ENCODE peak calls at places on chromosomes 11 and 22, in five cellular contexts. R is GM10248, A is AG10803, E is prostate gland, U is neural crest cell. Z is an unnamed sample.

GRCh38 chr11:66062408-66062807 is 7.7 kb upstream of the PACS1 start:
- DNase-seq in U (no peak), A (no peak), R (no peak), E (no peak), Z (no peak)

GRCh38 chr11:58391879-58392278 is 14.8 kb downstream of the OR5B3 start:
- DNase-seq in U (no peak), A (peak; percentile 10), R (no peak), E (no peak), Z (no peak)

GRCh38 chr11:44842219-44842618 is 108.5 kb downstream of the TP53I11 start:
- DNase-seq in R (no peak), A (peak; percentile 96), E (no peak), U (no peak), Z (peak; percentile 59)

GRCh38 chr11:45062974-45063635 is 83.3 kb upstream of the PRDM11 start:
- DNase-seq in E (peak; percentile 16), A (no peak), U (no peak), R (no peak), Z (no peak)

GRCh38 chr22:37887610-37888378 is 18.3 kb upstream of the MICALL1 start:
- DNase-seq in R (no peak), U (no peak), E (peak; percentile 90), A (peak; percentile 94), Z (peak; percentile 70)

GRCh38 chr11:131692151-131692550 is 321.7 kb downstream of the NTM start:
- DNase-seq in A (no peak), U (no peak), E (no peak), R (peak; percentile 5), Z (no peak)

GRCh38 chr11:111761056-111761455 is 5.1 kb downstream of the PPP2R1B start:
- DNase-seq in U (no peak), A (no peak), E (no peak), R (no peak), Z (no peak)

GRCh38 chr11:11884774-11885481 is 43.2 kb downstream of the USP47 start:
- DNase-seq in U (no peak), E (no peak), R (peak; percentile 18), A (no peak), Z (no peak)

GRCh38 chr22:24236656-24237055 is 8.2 kb downstream of the GGT5 start:
- DNase-seq in E (no peak), R (no peak), A (peak; percentile 53), U (no peak), Z (peak; percentile 30)

GRCh38 chr22:46737105-46737975 is 712 bp downstream of the CERK start:
- DNase-seq in A (no peak), R (peak; percentile 67), U (peak; percentile 25), E (no peak), Z (no peak)

GRCh38 chr11:112453601-112454577 is 193.2 kb upstream of the PLET1 start:
- DNase-seq in E (peak; percentile 10), A (peak; percentile 21), R (peak; percentile 33), U (peak; percentile 12), Z (no peak)

GRCh38 chr11:119306373-119306890 is 10.5 kb downstream of the MCAM start:
- DNase-seq in A (peak; percentile 76), U (no peak), R (no peak), E (no peak), Z (no peak)

GRCh38 chr11:57180141-57180561 is 1.6 kb upstream of the LRRC55 start:
- DNase-seq in U (peak; percentile 9), R (no peak), E (no peak), A (no peak), Z (no peak)

GRCh38 chr11:12248330-12248729 is 129.0 kb upstream of the PARVA start:
- DNase-seq in A (no peak), E (peak; percentile 88), R (no peak), U (no peak), Z (no peak)

GRCh38 chr11:95939091-95939490 is 15.2 kb upstream of the MTMR2 start:
- DNase-seq in U (no peak), A (no peak), R (no peak), E (no peak), Z (no peak)

GRCh38 chr22:24565077-24565476 is 9.3 kb downstream of the SNRPD3 start:
- DNase-seq in U (no peak), A (no peak), E (no peak), R (no peak), Z (no peak)

GRCh38 chr11:95067828-95068244 is 1.1 kb downstream of the SRSF8 start:
- DNase-seq in R (no peak), E (no peak), A (peak; percentile 6), U (no peak), Z (no peak)

GRCh38 chr11:93648168-93648567 is 13.3 kb upstream of the CEP295 start:
- DNase-seq in R (peak; percentile 16), E (no peak), U (no peak), A (peak; percentile 27), Z (no peak)

GRCh38 chr11:78540276-78540675 is 34.4 kb downstream of the NARS2 start:
- DNase-seq in U (no peak), E (no peak), A (no peak), R (no peak), Z (no peak)

GRCh38 chr11:83480811-83481210 is 194.6 kb upstream of the CCDC90B start:
- DNase-seq in A (no peak), E (no peak), R (no peak), U (no peak), Z (no peak)

GRCh38 chr11:45161252-45162063 is 15.0 kb downstream of the PRDM11 start:
- DNase-seq in E (no peak), A (peak; percentile 19), R (no peak), U (no peak), Z (no peak)

GRCh38 chr11:11396290-11397042 is 43.4 kb upstream of the CSNK2A3 start:
- DNase-seq in R (no peak), E (no peak), U (no peak), A (peak; percentile 92), Z (peak; percentile 78)

GRCh38 chr11:92834296-92835020 is 135.0 kb upstream of the MTNR1B start:
- DNase-seq in A (no peak), R (no peak), U (no peak), E (no peak), Z (no peak)

GRCh38 chr22:22463855-22464540 is 44.5 kb downstream of the ZNF280B start:
- DNase-seq in R (peak; percentile 58), A (peak; percentile 55), U (peak; percentile 72), E (peak; percentile 44), Z (peak; percentile 20)

GRCh38 chr11:13781153-13781552 is 112.7 kb downstream of the FAR1 start:
- DNase-seq in E (no peak), U (no peak), A (no peak), R (no peak), Z (no peak)

GRCh38 chr11:63769044-63769718 is 606 bp upstream of the ZFTA start:
- DNase-seq in A (peak; percentile 40), U (peak; percentile 24), E (no peak), R (peak; percentile 69), Z (no peak)

GRCh38 chr11:86575927-86576326 is 96.5 kb downstream of the ME3 start:
- DNase-seq in A (no peak), R (no peak), U (no peak), E (no peak), Z (no peak)

GRCh38 chr22:35688913-35689675 is 28.6 kb upstream of the APOL5 start:
- DNase-seq in R (no peak), E (no peak), U (no peak), A (no peak), Z (no peak)

DNA sequence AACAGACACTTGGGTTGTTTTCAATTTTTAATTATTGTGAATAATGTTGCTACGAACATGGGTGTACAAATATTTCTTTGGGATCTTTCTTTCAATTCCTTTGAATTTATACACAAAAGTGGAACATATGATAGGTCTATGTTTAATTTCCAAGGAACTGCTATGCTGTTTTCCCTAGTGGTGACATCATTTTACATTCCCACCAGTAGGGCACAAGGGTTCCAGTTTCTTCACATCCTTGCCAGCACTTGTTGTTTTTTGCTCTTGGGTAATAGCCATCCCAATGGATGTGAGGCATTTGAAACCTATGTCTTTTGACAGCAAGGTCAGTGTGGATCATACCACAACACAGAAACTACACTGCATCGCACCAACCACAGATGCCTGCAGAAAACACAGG is 41.8 kb upstream of the SCN3B start:
- DNase-seq in E (no peak), U (no peak), A (peak; percentile 36), R (no peak), Z (no peak)
- TF ChIP-seq CTCF in E (no peak), U (peak; percentile 28), A (no peak), R (no peak), Z (no peak)

DNA sequence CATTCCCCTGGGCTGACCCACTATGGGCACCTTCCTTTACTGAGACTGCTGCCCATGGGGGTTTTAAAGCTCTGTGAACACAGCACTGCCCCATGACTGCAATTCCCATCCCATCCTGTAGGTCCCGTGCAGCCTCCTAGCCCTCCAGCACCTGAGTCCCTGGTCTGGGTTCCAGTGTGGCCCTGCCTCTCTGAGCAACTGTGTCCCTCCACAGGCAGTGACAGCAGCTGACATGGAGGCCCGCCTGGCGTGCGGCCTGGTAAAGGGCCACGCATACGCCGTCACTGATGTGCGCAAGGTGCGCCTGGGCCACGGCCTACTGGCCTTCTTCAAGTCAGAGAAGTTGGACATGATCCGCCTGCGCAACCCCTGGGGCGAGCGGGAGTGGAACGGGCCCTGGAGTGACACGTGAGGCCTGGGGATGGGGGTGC is 12.6 kb downstream of the OMP start:
- DNase-seq in R (no peak), E (no peak), U (no peak), A (no peak), Z (no peak)
- TF ChIP-seq CTCF in R (no peak), E (no peak), U (peak; percentile 46), A (peak; percentile 1), Z (no peak)

DNA sequence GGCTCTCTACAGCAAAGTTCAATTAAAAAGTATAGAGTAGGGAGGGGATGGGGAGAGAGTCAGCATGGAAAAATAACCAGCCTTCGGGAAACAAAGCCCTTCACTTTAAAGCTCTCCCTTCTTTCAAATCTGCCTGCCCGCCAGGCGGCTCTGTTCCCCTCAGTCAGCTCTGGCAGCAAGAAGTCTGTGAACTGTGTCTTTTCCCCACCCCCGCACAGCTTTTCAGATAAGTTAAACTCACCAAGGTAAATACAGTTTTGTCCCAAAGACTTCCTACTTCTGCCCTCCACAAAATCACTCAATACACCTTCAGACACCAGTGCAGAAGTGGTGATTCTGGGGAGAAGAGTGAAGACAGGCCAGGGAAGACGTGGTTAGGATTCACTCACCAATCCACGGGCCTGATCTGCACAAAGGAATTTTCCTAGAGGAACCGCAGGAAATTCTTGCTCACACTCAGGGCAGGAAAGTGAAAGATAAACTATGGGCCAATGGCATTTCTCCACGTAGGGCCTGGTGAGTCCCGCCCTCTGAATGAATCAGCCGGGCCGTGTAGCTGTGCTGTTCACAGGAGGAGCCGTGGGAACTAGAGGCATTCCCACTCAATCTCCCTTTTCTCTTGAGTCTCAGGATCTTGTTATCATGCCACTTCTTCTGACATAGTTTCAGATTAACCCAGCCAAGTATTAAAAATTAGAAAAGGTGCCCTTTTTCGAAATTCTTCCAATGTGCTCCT is at the start of gene TRIM5:
- DNase-seq in A (peak; percentile 97), R (peak; percentile 87), E (peak; percentile 93), U (peak; percentile 65), Z (peak; percentile 90)
- TF ChIP-seq CTCF in A (peak; percentile 79), R (peak; percentile 81), E (peak; percentile 71), U (peak; percentile 69), Z (peak; percentile 75)

DNA sequence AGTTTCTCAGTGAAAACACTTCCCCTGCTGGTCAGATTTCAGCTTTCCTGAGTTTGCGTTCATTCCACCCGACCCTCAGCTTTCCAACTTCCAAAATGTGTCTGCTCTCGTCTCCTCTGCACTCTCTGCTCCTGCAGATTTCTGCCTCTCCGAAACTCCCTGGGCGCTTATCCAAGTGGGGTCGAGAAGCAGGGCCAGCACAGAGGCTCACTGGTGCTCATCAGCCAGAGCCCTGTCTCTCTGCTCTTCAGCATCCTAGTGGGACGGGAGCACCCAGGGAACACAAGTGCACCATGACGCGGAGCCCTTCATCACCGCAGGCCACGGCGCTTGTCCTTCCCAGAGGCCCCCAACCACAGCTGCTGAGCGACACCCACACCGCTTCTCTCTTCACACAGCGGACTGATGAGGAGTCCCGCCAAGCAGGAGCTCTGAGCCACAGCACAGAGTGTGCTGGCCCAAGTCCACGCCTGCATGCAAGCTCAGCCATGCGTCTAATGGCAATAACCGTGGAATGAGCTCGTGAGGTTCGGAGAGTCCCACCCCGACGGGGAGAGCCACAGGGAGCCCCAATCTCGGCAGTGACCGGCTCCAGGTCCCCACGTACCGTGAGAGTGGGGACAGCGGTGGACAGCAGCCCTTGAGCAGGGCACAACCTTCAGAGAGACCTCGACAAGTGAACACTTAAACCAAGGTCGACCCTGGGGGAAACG is 27.9 kb upstream of the MOB2 start:
- DNase-seq in R (no peak), A (no peak), U (no peak), E (no peak), Z (no peak)
- TF ChIP-seq CTCF in R (no peak), A (no peak), U (no peak), E (no peak), Z (no peak)

Z was measured in AG09319.